ENCODE peak calls at places on chromosomes 16 and 17, in four cellular contexts. R, V, C and N are unnamed samples.

GRCh38 chr17:49365667-49366066 is 3.6 kb upstream of the ZNF652 start:
- DNase-seq in R (no peak), V (peak), C (no peak), N (peak)

GRCh38 chr16:3485821-3486505 is 9.3 kb downstream of the C16orf90 start:
- DNase-seq in R (peak), V (no peak), C (no peak), N (peak)

GRCh38 chr16:2470603-2471015 is 488 bp upstream of the NTN3 start:
- DNase-seq in R (no peak), V (no peak), C (no peak), N (no peak)

GRCh38 chr17:67818110-67819002 is 6.9 kb upstream of the BPTF start:
- DNase-seq in R (no peak), V (no peak), C (no peak), N (no peak)

GRCh38 chr16:67268136-67268579 is 11.2 kb upstream of the PLEKHG4 start:
- DNase-seq in R (peak), V (peak), C (no peak), N (no peak)

GRCh38 chr17:37671813-37672544 is 28.7 kb upstream of the DDX52 start:
- DNase-seq in R (no peak), V (no peak), C (no peak), N (no peak)

GRCh38 chr17:69961488-69962145 is 113.4 kb upstream of the KCNJ16 start:
- DNase-seq in R (no peak), V (no peak), C (no peak), N (no peak)

GRCh38 chr16:72990003-72990521 is 57.9 kb downstream of the ZFHX3 start:
- DNase-seq in R (no peak), V (peak), C (no peak), N (no peak)

GRCh38 chr16:28191364-28191985 is 20.3 kb downstream of the XPO6 start:
- DNase-seq in R (no peak), V (no peak), C (no peak), N (no peak)

GRCh38 chr17:57916925-57917858 is 38.0 kb downstream of the CUEDC1 start:
- DNase-seq in R (no peak), V (no peak), C (no peak), N (no peak)

GRCh38 chr17:5078106-5079028 is at the start of gene ZFP3:
- DNase-seq in R (peak), V (peak), C (peak), N (peak)

GRCh38 chr16:70778901-70779309 is 22.1 kb downstream of the VAC14 start:
- DNase-seq in R (peak), V (peak), C (peak), N (peak)

GRCh38 chr16:75113046-75113491 is 3.5 kb downstream of the LDHD start:
- DNase-seq in R (no peak), V (no peak), C (no peak), N (no peak)

GRCh38 chr17:78231991-78232759 is 744 bp downstream of the TMEM235 start:
- DNase-seq in R (peak), V (no peak), C (no peak), N (peak)

GRCh38 chr16:88872650-88873331 is 6.3 kb upstream of the PABPN1L start:
- DNase-seq in R (no peak), V (no peak), C (no peak), N (no peak)

GRCh38 chr17:80774146-80774545 is 217.5 kb upstream of the CHMP6 start:
- DNase-seq in R (no peak), V (no peak), C (peak), N (no peak)
- H3K27ac ChIP-seq in R (no peak), V (peak), C (no peak), N (peak)

DNA sequence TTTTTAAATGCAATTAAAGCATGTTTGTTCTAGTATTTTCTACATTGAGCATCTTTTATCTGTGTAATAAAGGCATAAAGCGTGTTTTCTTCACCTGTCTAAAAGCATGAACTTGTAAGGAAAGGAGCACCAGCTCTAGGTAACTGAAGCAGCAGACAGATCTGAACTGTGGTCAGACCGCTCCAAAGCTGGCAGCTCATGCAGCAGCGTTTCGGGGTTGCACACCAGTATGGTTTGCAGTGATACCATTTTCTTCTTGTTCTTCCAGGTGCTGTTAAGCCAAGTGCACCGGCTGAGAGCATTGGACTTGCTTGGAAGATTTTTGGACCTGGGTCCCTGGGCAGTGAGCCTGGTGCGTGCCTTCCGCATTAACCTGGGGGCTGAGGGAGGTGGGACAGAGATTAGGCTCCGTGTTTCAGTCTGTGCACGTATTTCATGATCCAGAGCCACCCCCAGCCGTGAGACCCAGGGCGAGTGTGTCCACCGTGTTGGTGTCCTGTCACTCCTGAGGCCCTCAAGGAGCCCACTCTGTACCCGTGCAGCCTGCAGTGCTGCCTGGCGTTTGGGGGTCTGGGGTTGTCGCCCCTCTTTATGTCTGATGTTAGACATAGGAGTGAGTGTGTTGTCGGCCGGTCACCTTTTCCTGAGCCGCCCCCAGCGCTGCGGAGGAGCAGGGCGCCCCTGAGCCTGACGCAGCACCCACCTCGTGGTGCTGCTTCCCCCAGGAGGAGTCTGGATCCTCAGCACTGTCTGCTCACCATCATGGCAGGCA is 136.3 kb upstream of the CHMP6 start:
- DNase-seq in R (peak), V (no peak), C (no peak), N (no peak)
- H3K27ac ChIP-seq in R (no peak), V (no peak), C (no peak), N (no peak)

GRCh38 chr16:69466547-69466946 is 42.1 kb downstream of the CYB5B start:
- DNase-seq in R (no peak), V (no peak), C (no peak), N (no peak)
- H3K27ac ChIP-seq in R (no peak), V (no peak), C (peak), N (no peak)

DNA sequence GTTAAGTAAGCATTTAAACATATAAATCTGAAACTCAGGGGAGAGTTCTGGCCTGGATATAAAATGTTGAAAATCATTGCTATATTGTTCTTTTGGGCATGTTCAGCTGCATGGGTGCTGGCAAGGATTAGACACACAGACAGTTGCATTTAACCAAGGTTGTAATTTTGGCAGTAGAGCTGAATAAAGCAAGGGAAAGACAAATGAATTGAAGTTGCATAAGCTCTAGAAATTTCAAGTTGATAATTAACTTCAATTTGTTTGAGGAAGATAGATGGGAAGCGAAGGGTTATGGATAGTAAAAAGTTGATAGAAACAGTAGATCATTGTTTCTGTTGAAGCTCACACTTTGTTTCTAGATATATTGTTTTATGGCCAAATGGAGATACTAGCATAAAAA is 97.2 kb upstream of the KCNJ18 start:
- DNase-seq in R (no peak), V (no peak), C (no peak), N (no peak)
- H3K27ac ChIP-seq in R (no peak), V (no peak), C (no peak), N (no peak)

GRCh38 chr17:29585080-29585751 is 4.2 kb downstream of the GIT1 start:
- DNase-seq in R (no peak), V (no peak), C (no peak), N (peak)
- H3K27ac ChIP-seq in R (peak), V (peak), C (peak), N (no peak)